ENCODE peak calls at places on chromosomes 7 and 10, in seven cellular contexts. One of them, this sample, is unnamed.

GRCh38 chr7:22939842-22940241 is 74.1 kb downstream of the HYCC1 start:
- DNase-seq in colonic mucosa: no peak
- DNase-seq in AG08396: no peak
- DNase-seq in activated T-helper 1 cell treated with anti-CD3 and anti-CD28 coated beads, Interleukin-2, amount 50 U/mL, for 16 hours: no peak
- DNase-seq in DMS153: no peak
- DNase-seq in left colon: no peak
- DNase-seq in stimulated activated CD4-positive, alpha-beta T cell treated with anti-CD3 and anti-CD28 coated beads, Interleukin-2, amount 100 ng/mL, for 48 hours: no peak
- DNase-seq in this sample: no peak

GRCh38 chr7:38463277-38464224 is 167.6 kb downstream of the AMPH start:
- DNase-seq in colonic mucosa: peak
- DNase-seq in AG08396: peak
- DNase-seq in activated T-helper 1 cell treated with anti-CD3 and anti-CD28 coated beads, Interleukin-2, amount 50 U/mL, for 16 hours: peak
- DNase-seq in left colon: peak
- DNase-seq in DMS153: no peak
- DNase-seq in stimulated activated CD4-positive, alpha-beta T cell treated with anti-CD3 and anti-CD28 coated beads, Interleukin-2, amount 100 ng/mL, for 48 hours: peak
- DNase-seq in this sample: peak

GRCh38 chr10:72808001-72808400 is 85.5 kb upstream of the OIT3 start:
- DNase-seq in colonic mucosa: no peak
- DNase-seq in left colon: no peak
- DNase-seq in activated T-helper 1 cell treated with anti-CD3 and anti-CD28 coated beads, Interleukin-2, amount 50 U/mL, for 16 hours: no peak
- DNase-seq in DMS153: peak
- DNase-seq in AG08396: no peak
- DNase-seq in stimulated activated CD4-positive, alpha-beta T cell treated with anti-CD3 and anti-CD28 coated beads, Interleukin-2, amount 100 ng/mL, for 48 hours: no peak
- DNase-seq in this sample: no peak

GRCh38 chr7:36514289-36515243 is 124.9 kb downstream of the ANLN start:
- DNase-seq in activated T-helper 1 cell treated with anti-CD3 and anti-CD28 coated beads, Interleukin-2, amount 50 U/mL, for 16 hours: no peak
- DNase-seq in left colon: no peak
- DNase-seq in DMS153: no peak
- DNase-seq in AG08396: no peak
- DNase-seq in colonic mucosa: no peak
- DNase-seq in stimulated activated CD4-positive, alpha-beta T cell treated with anti-CD3 and anti-CD28 coated beads, Interleukin-2, amount 100 ng/mL, for 48 hours: no peak
- DNase-seq in this sample: no peak

GRCh38 chr7:66609176-66609575 is 19.5 kb upstream of the KCTD7 start:
- DNase-seq in left colon: no peak
- DNase-seq in colonic mucosa: no peak
- DNase-seq in stimulated activated CD4-positive, alpha-beta T cell treated with anti-CD3 and anti-CD28 coated beads, Interleukin-2, amount 100 ng/mL, for 48 hours: no peak
- DNase-seq in activated T-helper 1 cell treated with anti-CD3 and anti-CD28 coated beads, Interleukin-2, amount 50 U/mL, for 16 hours: no peak
- DNase-seq in AG08396: no peak
- DNase-seq in DMS153: no peak
- DNase-seq in this sample: no peak

GRCh38 chr10:114541081-114541833 is 116.8 kb downstream of the ABLIM1 start:
- DNase-seq in colonic mucosa: peak
- DNase-seq in stimulated activated CD4-positive, alpha-beta T cell treated with anti-CD3 and anti-CD28 coated beads, Interleukin-2, amount 100 ng/mL, for 48 hours: peak
- DNase-seq in AG08396: peak
- DNase-seq in activated T-helper 1 cell treated with anti-CD3 and anti-CD28 coated beads, Interleukin-2, amount 50 U/mL, for 16 hours: peak
- DNase-seq in left colon: no peak
- DNase-seq in DMS153: no peak
- DNase-seq in this sample: peak

GRCh38 chr7:20310963-20311742 is 19.5 kb upstream of the ITGB8 start:
- DNase-seq in AG08396: no peak
- DNase-seq in activated T-helper 1 cell treated with anti-CD3 and anti-CD28 coated beads, Interleukin-2, amount 50 U/mL, for 16 hours: no peak
- DNase-seq in stimulated activated CD4-positive, alpha-beta T cell treated with anti-CD3 and anti-CD28 coated beads, Interleukin-2, amount 100 ng/mL, for 48 hours: no peak
- DNase-seq in DMS153: peak
- DNase-seq in left colon: no peak
- DNase-seq in colonic mucosa: no peak
- DNase-seq in this sample: no peak

GRCh38 chr10:46226232-46226631 is 60.6 kb upstream of the ANTXRL start:
- DNase-seq in left colon: no peak
- DNase-seq in stimulated activated CD4-positive, alpha-beta T cell treated with anti-CD3 and anti-CD28 coated beads, Interleukin-2, amount 100 ng/mL, for 48 hours: no peak
- DNase-seq in colonic mucosa: peak
- DNase-seq in DMS153: no peak
- DNase-seq in AG08396: no peak
- DNase-seq in activated T-helper 1 cell treated with anti-CD3 and anti-CD28 coated beads, Interleukin-2, amount 50 U/mL, for 16 hours: no peak
- DNase-seq in this sample: no peak

GRCh38 chr7:27138987-27139334 is 4.5 kb downstream of the HOXA5 start:
- DNase-seq in left colon: no peak
- DNase-seq in DMS153: no peak
- DNase-seq in activated T-helper 1 cell treated with anti-CD3 and anti-CD28 coated beads, Interleukin-2, amount 50 U/mL, for 16 hours: no peak
- DNase-seq in colonic mucosa: no peak
- DNase-seq in AG08396: no peak
- DNase-seq in stimulated activated CD4-positive, alpha-beta T cell treated with anti-CD3 and anti-CD28 coated beads, Interleukin-2, amount 100 ng/mL, for 48 hours: no peak
- DNase-seq in this sample: no peak

GRCh38 chr7:124701955-124702354 is 63.6 kb downstream of the GPR37 start:
- DNase-seq in activated T-helper 1 cell treated with anti-CD3 and anti-CD28 coated beads, Interleukin-2, amount 50 U/mL, for 16 hours: no peak
- DNase-seq in stimulated activated CD4-positive, alpha-beta T cell treated with anti-CD3 and anti-CD28 coated beads, Interleukin-2, amount 100 ng/mL, for 48 hours: no peak
- DNase-seq in AG08396: no peak
- DNase-seq in DMS153: peak
- DNase-seq in left colon: no peak
- DNase-seq in colonic mucosa: no peak
- DNase-seq in this sample: no peak

GRCh38 chr10:103278862-103279298 is 1.9 kb downstream of the INA start:
- DNase-seq in left colon: peak
- DNase-seq in DMS153: no peak
- DNase-seq in AG08396: peak
- DNase-seq in activated T-helper 1 cell treated with anti-CD3 and anti-CD28 coated beads, Interleukin-2, amount 50 U/mL, for 16 hours: no peak
- DNase-seq in colonic mucosa: peak
- DNase-seq in stimulated activated CD4-positive, alpha-beta T cell treated with anti-CD3 and anti-CD28 coated beads, Interleukin-2, amount 100 ng/mL, for 48 hours: peak
- DNase-seq in this sample: peak

GRCh38 chr10:103763374-103764202 is 91.8 kb downstream of the SH3PXD2A start:
- DNase-seq in colonic mucosa: no peak
- DNase-seq in stimulated activated CD4-positive, alpha-beta T cell treated with anti-CD3 and anti-CD28 coated beads, Interleukin-2, amount 100 ng/mL, for 48 hours: no peak
- DNase-seq in AG08396: no peak
- DNase-seq in activated T-helper 1 cell treated with anti-CD3 and anti-CD28 coated beads, Interleukin-2, amount 50 U/mL, for 16 hours: no peak
- DNase-seq in left colon: no peak
- DNase-seq in DMS153: no peak
- DNase-seq in this sample: no peak

GRCh38 chr10:100687143-100687953 is 58.0 kb upstream of the PAX2 start:
- DNase-seq in stimulated activated CD4-positive, alpha-beta T cell treated with anti-CD3 and anti-CD28 coated beads, Interleukin-2, amount 100 ng/mL, for 48 hours: no peak
- DNase-seq in colonic mucosa: no peak
- DNase-seq in DMS153: no peak
- DNase-seq in activated T-helper 1 cell treated with anti-CD3 and anti-CD28 coated beads, Interleukin-2, amount 50 U/mL, for 16 hours: no peak
- DNase-seq in AG08396: no peak
- DNase-seq in left colon: no peak
- DNase-seq in this sample: no peak

GRCh38 chr10:128871671-128872231 is 595.3 kb upstream of the MGMT start:
- DNase-seq in colonic mucosa: no peak
- DNase-seq in activated T-helper 1 cell treated with anti-CD3 and anti-CD28 coated beads, Interleukin-2, amount 50 U/mL, for 16 hours: no peak
- DNase-seq in DMS153: no peak
- DNase-seq in left colon: no peak
- DNase-seq in AG08396: no peak
- DNase-seq in stimulated activated CD4-positive, alpha-beta T cell treated with anti-CD3 and anti-CD28 coated beads, Interleukin-2, amount 100 ng/mL, for 48 hours: no peak
- DNase-seq in this sample: no peak

GRCh38 chr10:102726274-102726673 is 11.8 kb downstream of the SFXN2 start:
- DNase-seq in DMS153: no peak
- DNase-seq in stimulated activated CD4-positive, alpha-beta T cell treated with anti-CD3 and anti-CD28 coated beads, Interleukin-2, amount 100 ng/mL, for 48 hours: no peak
- DNase-seq in AG08396: peak
- DNase-seq in left colon: no peak
- DNase-seq in colonic mucosa: no peak
- DNase-seq in activated T-helper 1 cell treated with anti-CD3 and anti-CD28 coated beads, Interleukin-2, amount 50 U/mL, for 16 hours: no peak
- DNase-seq in this sample: no peak

GRCh38 chr10:35194906-35195305 is 68.3 kb downstream of the CREM start:
- DNase-seq in DMS153: peak
- DNase-seq in activated T-helper 1 cell treated with anti-CD3 and anti-CD28 coated beads, Interleukin-2, amount 50 U/mL, for 16 hours: no peak
- DNase-seq in stimulated activated CD4-positive, alpha-beta T cell treated with anti-CD3 and anti-CD28 coated beads, Interleukin-2, amount 100 ng/mL, for 48 hours: peak
- DNase-seq in left colon: no peak
- DNase-seq in colonic mucosa: no peak
- DNase-seq in AG08396: no peak
- DNase-seq in this sample: peak

GRCh38 chr10:131162211-131162610 is 149.3 kb downstream of the TCERG1L start:
- DNase-seq in activated T-helper 1 cell treated with anti-CD3 and anti-CD28 coated beads, Interleukin-2, amount 50 U/mL, for 16 hours: no peak
- DNase-seq in colonic mucosa: no peak
- DNase-seq in DMS153: no peak
- DNase-seq in left colon: no peak
- DNase-seq in stimulated activated CD4-positive, alpha-beta T cell treated with anti-CD3 and anti-CD28 coated beads, Interleukin-2, amount 100 ng/mL, for 48 hours: no peak
- DNase-seq in AG08396: no peak
- DNase-seq in this sample: no peak

GRCh38 chr7:98870071-98870651 is 347 bp upstream of the TMEM130 start:
- DNase-seq in left colon: peak
- DNase-seq in activated T-helper 1 cell treated with anti-CD3 and anti-CD28 coated beads, Interleukin-2, amount 50 U/mL, for 16 hours: peak
- DNase-seq in colonic mucosa: peak
- DNase-seq in DMS153: peak
- DNase-seq in stimulated activated CD4-positive, alpha-beta T cell treated with anti-CD3 and anti-CD28 coated beads, Interleukin-2, amount 100 ng/mL, for 48 hours: peak
- DNase-seq in AG08396: peak
- DNase-seq in this sample: peak

GRCh38 chr10:12427276-12427675 is 77.9 kb downstream of the CAMK1D start:
- DNase-seq in DMS153: no peak
- DNase-seq in activated T-helper 1 cell treated with anti-CD3 and anti-CD28 coated beads, Interleukin-2, amount 50 U/mL, for 16 hours: no peak
- DNase-seq in left colon: no peak
- DNase-seq in AG08396: no peak
- DNase-seq in stimulated activated CD4-positive, alpha-beta T cell treated with anti-CD3 and anti-CD28 coated beads, Interleukin-2, amount 100 ng/mL, for 48 hours: no peak
- DNase-seq in colonic mucosa: no peak
- DNase-seq in this sample: no peak

GRCh38 chr7:14688208-14688607 is 214.3 kb downstream of the DGKB start:
- DNase-seq in stimulated activated CD4-positive, alpha-beta T cell treated with anti-CD3 and anti-CD28 coated beads, Interleukin-2, amount 100 ng/mL, for 48 hours: no peak
- DNase-seq in left colon: no peak
- DNase-seq in AG08396: no peak
- DNase-seq in activated T-helper 1 cell treated with anti-CD3 and anti-CD28 coated beads, Interleukin-2, amount 50 U/mL, for 16 hours: no peak
- DNase-seq in colonic mucosa: no peak
- DNase-seq in DMS153: no peak
- DNase-seq in this sample: no peak

GRCh38 chr7:116455009-116455408 is 44.5 kb upstream of the CAV2 start:
- DNase-seq in activated T-helper 1 cell treated with anti-CD3 and anti-CD28 coated beads, Interleukin-2, amount 50 U/mL, for 16 hours: no peak
- DNase-seq in AG08396: peak
- DNase-seq in DMS153: no peak
- DNase-seq in colonic mucosa: no peak
- DNase-seq in left colon: no peak
- DNase-seq in stimulated activated CD4-positive, alpha-beta T cell treated with anti-CD3 and anti-CD28 coated beads, Interleukin-2, amount 100 ng/mL, for 48 hours: no peak
- DNase-seq in this sample: no peak

GRCh38 chr7:484365-485101 is 35.1 kb downstream of the PDGFA start:
- DNase-seq in DMS153: no peak
- DNase-seq in activated T-helper 1 cell treated with anti-CD3 and anti-CD28 coated beads, Interleukin-2, amount 50 U/mL, for 16 hours: no peak
- DNase-seq in left colon: peak
- DNase-seq in AG08396: no peak
- DNase-seq in stimulated activated CD4-positive, alpha-beta T cell treated with anti-CD3 and anti-CD28 coated beads, Interleukin-2, amount 100 ng/mL, for 48 hours: no peak
- DNase-seq in colonic mucosa: no peak
- DNase-seq in this sample: no peak

GRCh38 chr10:58625070-58625469 is 112.4 kb downstream of the BICC1 start:
- DNase-seq in AG08396: peak
- DNase-seq in activated T-helper 1 cell treated with anti-CD3 and anti-CD28 coated beads, Interleukin-2, amount 50 U/mL, for 16 hours: no peak
- DNase-seq in DMS153: no peak
- DNase-seq in stimulated activated CD4-positive, alpha-beta T cell treated with anti-CD3 and anti-CD28 coated beads, Interleukin-2, amount 100 ng/mL, for 48 hours: no peak
- DNase-seq in colonic mucosa: no peak
- DNase-seq in left colon: no peak
- DNase-seq in this sample: no peak

GRCh38 chr10:22657566-22658190 is 56.7 kb downstream of the PIP4K2A start:
- DNase-seq in left colon: no peak
- DNase-seq in DMS153: no peak
- DNase-seq in colonic mucosa: no peak
- DNase-seq in activated T-helper 1 cell treated with anti-CD3 and anti-CD28 coated beads, Interleukin-2, amount 50 U/mL, for 16 hours: no peak
- DNase-seq in AG08396: no peak
- DNase-seq in stimulated activated CD4-positive, alpha-beta T cell treated with anti-CD3 and anti-CD28 coated beads, Interleukin-2, amount 100 ng/mL, for 48 hours: no peak
- DNase-seq in this sample: no peak

This sample was measured in effector CD4-positive, alpha-beta T cell.